ENCODE peak calls at places on chromosomes 13 and 19, in eight cellular contexts. W, N, H, C, B, O, Z and E are unnamed samples.

GRCh38 chr19:10836478-10837325 is 690 bp upstream of the TMED1 start:
- DNase-seq in B (no peak), N (peak), C (no peak), Z (peak), O (no peak), H (no peak), W (peak), E (peak)

GRCh38 chr13:80214521-80214941 is 126.4 kb downstream of the SPRY2 start:
- DNase-seq in N (peak), W (no peak), C (no peak), B (no peak), Z (no peak), H (no peak), O (no peak), E (peak)

GRCh38 chr13:37168922-37169321 is 63.5 kb upstream of the CSNK1A1L start:
- DNase-seq in O (no peak), C (no peak), W (no peak), N (no peak), H (no peak), Z (no peak), B (no peak), E (peak)

GRCh38 chr13:104809483-104809882 is 1726.0 kb downstream of the EFNB2 start:
- DNase-seq in B (no peak), O (no peak), Z (no peak), N (no peak), C (no peak), W (no peak), H (no peak), E (no peak)

GRCh38 chr13:80928241-80928640 is 587.3 kb upstream of the SPRY2 start:
- DNase-seq in Z (no peak), H (no peak), W (no peak), B (no peak), N (no peak), O (no peak), C (no peak), E (no peak)

GRCh38 chr13:44734204-44734707 is 158.1 kb upstream of the TSC22D1 start:
- DNase-seq in W (no peak), O (no peak), C (no peak), N (no peak), Z (no peak), B (no peak), H (no peak), E (no peak)

GRCh38 chr13:94947392-94947791 is 235.0 kb upstream of the SOX21 start:
- DNase-seq in W (no peak), Z (no peak), N (no peak), O (no peak), C (no peak), H (no peak), B (no peak), E (no peak)

GRCh38 chr19:31346184-31346583 is 3.1 kb downstream of the TSHZ3 start:
- DNase-seq in B (no peak), Z (no peak), W (no peak), H (no peak), N (no peak), C (no peak), O (no peak), E (no peak)

GRCh38 chr13:87536499-87536898 is 134.7 kb upstream of the SLITRK5 start:
- DNase-seq in H (no peak), N (no peak), O (no peak), C (no peak), B (no peak), Z (no peak), W (no peak), E (no peak)

GRCh38 chr13:88932950-88933349 is 1261.8 kb downstream of the SLITRK5 start:
- DNase-seq in B (no peak), H (no peak), C (no peak), Z (no peak), W (no peak), N (no peak), O (no peak), E (no peak)

GRCh38 chr19:2561895-2562294 is 86.0 kb downstream of the GADD45B start:
- DNase-seq in N (no peak), C (no peak), O (no peak), B (no peak), W (no peak), Z (no peak), H (no peak), E (no peak)

GRCh38 chr19:15200575-15201364 is at the start of gene NOTCH3:
- DNase-seq in W (no peak), B (peak), O (peak), N (no peak), Z (no peak), H (no peak), C (no peak), E (no peak)

GRCh38 chr19:56740478-56740877 is 68.9 kb upstream of the ZNF835 start:
- DNase-seq in B (no peak), N (no peak), W (no peak), Z (no peak), C (no peak), O (no peak), H (no peak), E (no peak)

GRCh38 chr19:28694812-28695211 is 518.1 kb downstream of the UQCRFS1 start:
- DNase-seq in C (no peak), H (no peak), Z (no peak), N (no peak), O (no peak), W (no peak), B (no peak), E (no peak)

GRCh38 chr19:16778796-16779411 is 50.3 kb upstream of the SIN3B start:
- DNase-seq in C (no peak), N (peak), W (peak), H (no peak), Z (no peak), O (peak), B (peak), E (peak)
- TF ChIP-seq CTCF in C (peak), N (peak), W (peak), H (no peak), Z (peak), O (peak), B (peak), E (no peak)

GRCh38 chr13:28753208-28753892 is 34.6 kb upstream of the SLC46A3 start:
- DNase-seq in Z (peak), O (no peak), B (no peak), N (peak), C (peak), W (peak), H (peak), E (no peak)
- TF ChIP-seq CTCF in Z (no peak), O (no peak), B (no peak), N (no peak), C (no peak), W (peak), H (no peak), E (no peak)

GRCh38 chr13:102742506-102742905 is 31.1 kb downstream of the TEX30 start:
- DNase-seq in C (no peak), B (no peak), W (no peak), N (no peak), Z (no peak), O (no peak), H (no peak), E (no peak)
- TF ChIP-seq CTCF in C (no peak), B (no peak), W (no peak), N (no peak), Z (no peak), O (no peak), H (no peak), E (no peak)

GRCh38 chr13:43684947-43685725 is 101.6 kb downstream of the ENOX1 start:
- DNase-seq in H (no peak), C (no peak), W (no peak), Z (no peak), O (no peak), N (no peak), B (no peak), E (no peak)
- TF ChIP-seq CTCF in H (no peak), C (no peak), W (no peak), Z (no peak), O (no peak), N (no peak), B (no peak), E (no peak)

GRCh38 chr13:41196620-41197019 is 2.3 kb upstream of the KBTBD7 start:
- DNase-seq in H (no peak), C (no peak), B (no peak), O (no peak), N (no peak), Z (no peak), W (no peak), E (no peak)
- TF ChIP-seq CTCF in H (no peak), C (peak), B (peak), O (no peak), N (peak), Z (no peak), W (no peak), E (no peak)

GRCh38 chr13:21504379-21504778 is 45.3 kb upstream of the ZDHHC20 start:
- DNase-seq in W (no peak), B (no peak), N (no peak), O (no peak), H (no peak), Z (no peak), C (no peak), E (no peak)

GRCh38 chr13:21501709-21502108 is 42.6 kb upstream of the ZDHHC20 start:
- DNase-seq in H (no peak), B (peak), O (no peak), N (peak), W (no peak), Z (no peak), C (no peak), E (no peak)
- TF ChIP-seq CTCF in H (no peak), B (peak), O (no peak), N (no peak), W (no peak), Z (no peak), C (no peak), E (peak)

DNA sequence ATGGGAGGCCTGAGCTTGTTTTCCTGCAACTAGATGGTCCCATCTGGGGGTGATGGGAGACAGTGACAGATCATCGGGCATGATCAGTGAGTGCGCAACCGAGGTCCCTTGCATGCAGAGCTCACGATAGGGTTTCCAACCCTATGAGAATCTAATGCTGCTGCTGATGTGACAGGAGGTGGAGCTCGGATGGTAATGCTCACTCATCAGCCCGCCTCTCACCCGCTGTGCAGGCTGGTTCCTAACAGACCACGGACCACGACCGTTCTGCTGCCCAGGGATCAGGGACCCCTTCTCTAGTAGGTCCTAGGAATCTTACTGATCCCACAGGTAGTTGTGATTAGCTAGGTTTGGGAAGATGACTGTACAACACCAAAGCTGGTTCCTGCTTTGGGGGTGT is 23.5 kb upstream of the GARRE1 start:
- DNase-seq in B (no peak), N (no peak), H (no peak), Z (no peak), O (no peak), C (no peak), W (no peak), E (no peak)
- TF ChIP-seq CTCF in B (no peak), N (no peak), H (no peak), Z (no peak), O (no peak), C (no peak), W (no peak), E (no peak)

GRCh38 chr19:50477751-50478515 is 1.3 kb upstream of the GARIN5A start:
- DNase-seq in N (no peak), O (no peak), B (no peak), W (no peak), C (no peak), Z (no peak), H (no peak), E (no peak)

GRCh38 chr19:50476943-50477264 is 256 bp upstream of the GARIN5A start:
- DNase-seq in B (no peak), O (no peak), Z (no peak), C (no peak), N (no peak), W (no peak), H (no peak), E (no peak)

GRCh38 chr19:50479761-50480251 is 3.2 kb upstream of the GARIN5A start:
- DNase-seq in H (no peak), Z (no peak), N (no peak), O (no peak), W (no peak), B (no peak), C (no peak), E (peak)

GRCh38 chr19:50480281-50481111 is 3.8 kb upstream of the GARIN5A start:
- DNase-seq in N (no peak), Z (no peak), H (no peak), B (no peak), W (no peak), C (no peak), O (no peak), E (peak)

GRCh38 chr19:50478901-50479715 is 2.5 kb upstream of the GARIN5A start:
- DNase-seq in B (peak), W (no peak), C (no peak), Z (no peak), H (no peak), N (peak), O (no peak), E (peak)
- TF ChIP-seq CTCF in B (peak), W (no peak), C (peak), Z (peak), H (no peak), N (peak), O (no peak), E (peak)

DNA sequence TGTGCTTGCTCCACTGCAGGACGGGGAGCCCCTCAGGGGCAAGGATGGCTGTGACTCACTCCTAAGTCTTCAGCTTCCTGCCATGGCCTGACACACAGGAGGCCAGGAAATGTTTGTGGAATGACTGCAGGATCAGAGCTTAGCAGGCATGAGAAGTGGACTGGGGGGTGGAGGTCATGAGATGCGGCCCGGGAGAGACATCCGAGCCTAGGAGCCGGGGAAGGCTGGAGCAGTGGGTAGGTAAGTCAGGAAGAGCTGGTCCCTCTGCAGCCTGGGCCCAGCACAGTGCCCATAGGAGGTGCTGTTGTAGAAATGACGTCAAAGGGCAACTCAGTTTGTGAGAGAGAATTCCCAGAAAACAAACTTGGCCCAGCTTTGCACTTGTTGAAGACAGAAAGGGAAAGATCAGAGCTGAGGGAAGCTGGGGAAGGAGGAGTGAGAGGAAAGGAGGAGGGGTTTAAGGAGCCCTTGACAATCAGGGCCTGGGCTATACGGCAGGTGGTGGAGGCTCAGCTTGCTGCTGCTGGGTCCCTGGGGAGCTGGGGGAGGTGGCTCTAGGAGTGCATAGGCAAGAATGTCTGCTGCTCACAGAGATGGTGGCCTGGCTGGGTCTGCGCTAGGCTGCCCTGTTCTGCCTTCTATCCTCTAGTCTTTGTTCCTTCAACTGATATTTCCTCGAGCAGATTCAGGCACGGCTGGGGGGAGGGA is 18.5 kb downstream of the POU2F2 start:
- DNase-seq in O (peak), H (peak), N (peak), B (no peak), C (peak), W (peak), Z (no peak), E (peak)
- TF ChIP-seq CTCF in O (no peak), H (no peak), N (peak), B (no peak), C (peak), W (no peak), Z (no peak), E (no peak)